ENCODE peak calls at places on chromosomes 4 and X, in four cellular contexts. G, X, W and D are unnamed samples.

GRCh38 chr4:169286562-169287301 is 16.0 kb upstream of the SH3RF1 start:
- DNase-seq in G (no peak), W (peak; percentile 52), X (no peak), D (no peak)

GRCh38 chr4:762211-763190 is 56.9 kb downstream of the PCGF3 start:
- DNase-seq in X (peak; percentile 19), G (no peak), W (no peak), D (no peak)

GRCh38 chr4:74714731-74715130 is 79.6 kb downstream of the BTC start:
- DNase-seq in G (no peak), W (no peak), X (no peak), D (no peak)

GRCh38 chr4:171130126-171130801 is 682.9 kb upstream of the GALNTL6 start:
- DNase-seq in G (no peak), W (peak; percentile 4), X (no peak), D (no peak)

GRCh38 chrX:13938053-13938765 is 91.5 kb downstream of the GEMIN8 start:
- DNase-seq in X (no peak), G (peak; percentile 16), W (peak; percentile 76), D (no peak)

GRCh38 chr4:40514409-40515025 is 115.1 kb downstream of the RBM47 start:
- DNase-seq in G (no peak), X (no peak), W (no peak), D (no peak)

GRCh38 chr4:132195181-132195580 is 953.9 kb upstream of the PCDH10 start:
- DNase-seq in X (peak; percentile 66), W (no peak), G (no peak), D (no peak)

GRCh38 chrX:149370097-149370496 is 135.0 kb downstream of the IDS start:
- DNase-seq in G (no peak), W (no peak), X (no peak), D (no peak)

GRCh38 chr4:145828802-145829485 is 109.7 kb downstream of the ZNF827 start:
- DNase-seq in W (no peak), G (no peak), X (no peak), D (no peak)

GRCh38 chrX:140723251-140723650 is 13.7 kb downstream of the LINC00632 start:
- DNase-seq in X (peak; percentile 8), G (no peak), W (no peak), D (no peak)

GRCh38 chr4:79211490-79211889 is 114.4 kb downstream of the NAA11 start:
- DNase-seq in G (no peak), W (no peak), X (no peak), D (no peak)

GRCh38 chr4:53365121-53365485 is 758 bp downstream of the SCFD2 start:
- DNase-seq in X (peak; percentile 23), W (peak; percentile 19), G (no peak), D (no peak)